ENCODE peak calls at places on chromosomes 4 and X, in eight cellular contexts. G, J, F, X, K, N, O and E are unnamed samples.

GRCh38 chr4:48178931-48179330 is 44.9 kb upstream of the TXK start:
- DNase-seq in G (no peak), J (no peak), F (no peak), X (no peak), K (no peak), N (no peak), O (no peak), E (no peak)

GRCh38 chr4:145956288-145956890 is 17.8 kb upstream of the ZNF827 start:
- DNase-seq in G (peak; percentile 25), J (no peak), F (peak; percentile 75), X (peak; percentile 73), K (peak; percentile 23), N (peak; percentile 40), O (no peak), E (peak; percentile 43)

GRCh38 chr4:169024762-169025161 is 14.7 kb upstream of the CBR4 start:
- DNase-seq in G (peak; percentile 25), J (no peak), F (peak; percentile 66), X (peak; percentile 68), K (peak; percentile 40), N (peak; percentile 59), O (no peak), E (peak; percentile 42)

GRCh38 chrX:107700802-107701201 is 72.5 kb downstream of the PRPS1 start:
- DNase-seq in G (no peak), J (no peak), F (no peak), X (no peak), K (no peak), N (no peak), O (no peak), E (no peak)

GRCh38 chr4:154009191-154009590 is 220.3 kb upstream of the SFRP2 start:
- DNase-seq in G (no peak), J (no peak), F (no peak), X (no peak), K (no peak), N (no peak), O (no peak), E (no peak)

GRCh38 chr4:48222491-48222890 is 47.1 kb downstream of the TEC start:
- DNase-seq in G (no peak), J (no peak), F (no peak), X (no peak), K (no peak), N (no peak), O (no peak), E (no peak)

GRCh38 chrX:12700745-12701144 is 90.5 kb upstream of the PRPS2 start:
- DNase-seq in G (no peak), J (no peak), F (no peak), X (no peak), K (no peak), N (no peak), O (no peak), E (no peak)

GRCh38 chrX:23887448-23887847 is 20.3 kb downstream of the APOO start:
- DNase-seq in G (no peak), J (no peak), F (no peak), X (no peak), K (no peak), N (no peak), O (no peak), E (peak; percentile 92)